ENCODE peak calls at places on chromosomes 2 and 18, in five cellular contexts. One of them, this sample, is unnamed.

GRCh38 chr2:75466708-75467311 is 93.9 kb downstream of the EVA1A start:
- DNase-seq in psoas muscle: no peak
- DNase-seq in transverse colon: peak
- DNase-seq in small intestine: peak
- DNase-seq in ovary: no peak
- DNase-seq in this sample: no peak

GRCh38 chr2:127157651-127158460 is 50.9 kb upstream of the BIN1 start:
- DNase-seq in psoas muscle: peak
- DNase-seq in small intestine: no peak
- DNase-seq in ovary: no peak
- DNase-seq in transverse colon: no peak
- DNase-seq in this sample: no peak

GRCh38 chr2:224551693-224552092 is 33.5 kb downstream of the CUL3 start:
- DNase-seq in ovary: no peak
- DNase-seq in transverse colon: no peak
- DNase-seq in small intestine: no peak
- DNase-seq in psoas muscle: no peak
- DNase-seq in this sample: no peak

GRCh38 chr18:49050462-49050861 is 99.7 kb upstream of the SMAD7 start:
- DNase-seq in ovary: no peak
- DNase-seq in small intestine: no peak
- DNase-seq in transverse colon: no peak
- DNase-seq in psoas muscle: no peak
- DNase-seq in this sample: no peak

GRCh38 chr2:885230-886071 is 65.2 kb upstream of the SNTG2 start:
- DNase-seq in small intestine: no peak
- DNase-seq in ovary: no peak
- DNase-seq in transverse colon: no peak
- DNase-seq in psoas muscle: no peak
- DNase-seq in this sample: no peak

GRCh38 chr2:187001248-187001647 is 152.3 kb upstream of the ZSWIM2 start:
- DNase-seq in small intestine: no peak
- DNase-seq in psoas muscle: no peak
- DNase-seq in ovary: no peak
- DNase-seq in transverse colon: no peak
- DNase-seq in this sample: no peak

GRCh38 chr2:197954328-197954727 is 149.9 kb downstream of the PLCL1 start:
- DNase-seq in small intestine: no peak
- DNase-seq in psoas muscle: no peak
- DNase-seq in ovary: no peak
- DNase-seq in transverse colon: no peak
- DNase-seq in this sample: no peak

GRCh38 chr2:148554459-148555247 is 89.9 kb upstream of the EPC2 start:
- DNase-seq in ovary: no peak
- DNase-seq in psoas muscle: no peak
- DNase-seq in transverse colon: no peak
- DNase-seq in small intestine: no peak
- DNase-seq in this sample: no peak

GRCh38 chr18:62723666-62724281 is 8.4 kb downstream of the PHLPP1 start:
- DNase-seq in ovary: no peak
- DNase-seq in transverse colon: no peak
- DNase-seq in psoas muscle: no peak
- DNase-seq in small intestine: no peak
- DNase-seq in this sample: no peak

GRCh38 chr2:149612122-149612521 is 24.5 kb upstream of the MMADHC start:
- DNase-seq in ovary: no peak
- DNase-seq in psoas muscle: no peak
- DNase-seq in small intestine: no peak
- DNase-seq in transverse colon: no peak
- DNase-seq in this sample: peak

GRCh38 chr2:240643093-240643810 is 18.0 kb downstream of the GPR35 start:
- DNase-seq in psoas muscle: no peak
- DNase-seq in ovary: no peak
- DNase-seq in small intestine: no peak
- DNase-seq in transverse colon: no peak
- DNase-seq in this sample: no peak

GRCh38 chr18:48723837-48724236 is 185.0 kb downstream of the CTIF start:
- DNase-seq in small intestine: no peak
- DNase-seq in transverse colon: no peak
- DNase-seq in psoas muscle: no peak
- DNase-seq in ovary: no peak
- DNase-seq in this sample: no peak

GRCh38 chr2:218252509-218253247 is 8.1 kb upstream of the GPBAR1 start:
- DNase-seq in ovary: no peak
- DNase-seq in transverse colon: no peak
- DNase-seq in small intestine: no peak
- DNase-seq in psoas muscle: no peak
- DNase-seq in this sample: no peak

GRCh38 chr2:96112501-96113366 is 3.6 kb downstream of the ADRA2B start:
- DNase-seq in psoas muscle: no peak
- DNase-seq in ovary: no peak
- DNase-seq in small intestine: no peak
- DNase-seq in transverse colon: no peak
- DNase-seq in this sample: no peak

GRCh38 chr2:82994186-82994585 is 1464.9 kb downstream of the SUCLG1 start:
- DNase-seq in small intestine: no peak
- DNase-seq in psoas muscle: no peak
- DNase-seq in ovary: no peak
- DNase-seq in transverse colon: no peak
- DNase-seq in this sample: no peak

GRCh38 chr2:43185146-43185545 is 41.3 kb downstream of the ZFP36L2 start:
- DNase-seq in psoas muscle: no peak
- DNase-seq in ovary: no peak
- DNase-seq in small intestine: no peak
- DNase-seq in transverse colon: no peak
- DNase-seq in this sample: no peak

GRCh38 chr2:62919041-62919440 is 131.6 kb upstream of the OTX1 start:
- DNase-seq in transverse colon: no peak
- DNase-seq in psoas muscle: no peak
- DNase-seq in small intestine: no peak
- DNase-seq in ovary: no peak
- DNase-seq in this sample: no peak

GRCh38 chr2:11790228-11790627 is 43.8 kb downstream of the LPIN1 start:
- DNase-seq in psoas muscle: no peak
- DNase-seq in small intestine: no peak
- DNase-seq in transverse colon: no peak
- DNase-seq in ovary: no peak
- DNase-seq in this sample: no peak

GRCh38 chr2:40886660-40887059 is 434.8 kb upstream of the SLC8A1 start:
- DNase-seq in transverse colon: no peak
- DNase-seq in small intestine: no peak
- DNase-seq in ovary: no peak
- DNase-seq in psoas muscle: no peak
- DNase-seq in this sample: no peak

GRCh38 chr2:47069628-47070154 is 85.4 kb downstream of the STPG4 start:
- DNase-seq in psoas muscle: peak
- DNase-seq in small intestine: peak
- DNase-seq in transverse colon: peak
- DNase-seq in ovary: peak
- DNase-seq in this sample: no peak

GRCh38 chr18:44909191-44909719 is 228.6 kb downstream of the SETBP1 start:
- DNase-seq in transverse colon: peak
- DNase-seq in psoas muscle: no peak
- DNase-seq in small intestine: no peak
- DNase-seq in ovary: no peak
- DNase-seq in this sample: no peak

GRCh38 chr2:130300970-130301348 is 41.7 kb upstream of the IMP4 start:
- DNase-seq in ovary: no peak
- DNase-seq in psoas muscle: no peak
- DNase-seq in transverse colon: no peak
- DNase-seq in small intestine: no peak
- DNase-seq in this sample: no peak

GRCh38 chr2:166375736-166376487 is at the start of gene SCN9A:
- DNase-seq in psoas muscle: peak
- DNase-seq in small intestine: peak
- DNase-seq in transverse colon: peak
- DNase-seq in ovary: peak
- DNase-seq in this sample: peak

GRCh38 chr2:65396348-65397026 is 35.9 kb downstream of the SPRED2 start:
- DNase-seq in ovary: no peak
- DNase-seq in transverse colon: peak
- DNase-seq in psoas muscle: no peak
- DNase-seq in small intestine: no peak
- DNase-seq in this sample: no peak

GRCh38 chr18:50647792-50648191 is 87.9 kb downstream of the MAPK4 start:
- DNase-seq in transverse colon: no peak
- DNase-seq in small intestine: no peak
- DNase-seq in psoas muscle: no peak
- DNase-seq in ovary: no peak
- DNase-seq in this sample: no peak

GRCh38 chr2:219118504-219118903 is 42.1 kb downstream of the NHEJ1 start:
- DNase-seq in transverse colon: peak
- DNase-seq in small intestine: no peak
- DNase-seq in psoas muscle: no peak
- DNase-seq in ovary: no peak
- DNase-seq in this sample: no peak

GRCh38 chr18:39945076-39945475 is 2010.0 kb upstream of the PIK3C3 start:
- DNase-seq in ovary: no peak
- DNase-seq in psoas muscle: no peak
- DNase-seq in small intestine: no peak
- DNase-seq in transverse colon: no peak
- DNase-seq in this sample: no peak

GRCh38 chr2:186984966-186985365 is 136.0 kb upstream of the ZSWIM2 start:
- DNase-seq in ovary: no peak
- DNase-seq in small intestine: no peak
- DNase-seq in psoas muscle: no peak
- DNase-seq in transverse colon: no peak
- DNase-seq in this sample: no peak

GRCh38 chr2:21118302-21118920 is 5.4 kb upstream of the TDRD15 start:
- DNase-seq in ovary: no peak
- DNase-seq in small intestine: peak
- DNase-seq in transverse colon: no peak
- DNase-seq in psoas muscle: no peak
- DNase-seq in this sample: peak

GRCh38 chr2:28469947-28470585 is 25.8 kb upstream of the PLB1 start:
- DNase-seq in transverse colon: peak
- DNase-seq in small intestine: peak
- DNase-seq in ovary: no peak
- DNase-seq in psoas muscle: no peak
- DNase-seq in this sample: no peak

GRCh38 chr2:152558174-152559091 is 158.8 kb downstream of the PRPF40A start:
- DNase-seq in ovary: no peak
- DNase-seq in psoas muscle: no peak
- DNase-seq in small intestine: no peak
- DNase-seq in transverse colon: no peak
- DNase-seq in this sample: peak

GRCh38 chr2:69505710-69506109 is 68.5 kb upstream of the NFU1 start:
- DNase-seq in ovary: no peak
- DNase-seq in transverse colon: no peak
- DNase-seq in psoas muscle: no peak
- DNase-seq in small intestine: no peak
- DNase-seq in this sample: no peak

GRCh38 chr18:76494181-76494540 is 881 bp downstream of the ZNF516 start:
- DNase-seq in ovary: peak
- DNase-seq in psoas muscle: peak
- DNase-seq in small intestine: no peak
- DNase-seq in transverse colon: peak
- DNase-seq in this sample: no peak

GRCh38 chr2:105972226-105972625 is 221.9 kb downstream of the UXS1 start:
- DNase-seq in transverse colon: no peak
- DNase-seq in psoas muscle: no peak
- DNase-seq in ovary: no peak
- DNase-seq in small intestine: no peak
- DNase-seq in this sample: no peak

GRCh38 chr18:80120932-80121331 is 11.9 kb downstream of the ADNP2 start:
- DNase-seq in psoas muscle: no peak
- DNase-seq in ovary: no peak
- DNase-seq in transverse colon: no peak
- DNase-seq in small intestine: no peak
- DNase-seq in this sample: no peak

GRCh38 chr18:62621546-62621945 is 93.8 kb upstream of the PHLPP1 start:
- DNase-seq in small intestine: no peak
- DNase-seq in transverse colon: no peak
- DNase-seq in ovary: no peak
- DNase-seq in psoas muscle: peak
- DNase-seq in this sample: no peak

GRCh38 chr2:149598014-149598395 is 10.4 kb upstream of the MMADHC start:
- DNase-seq in small intestine: no peak
- DNase-seq in psoas muscle: no peak
- DNase-seq in ovary: no peak
- DNase-seq in transverse colon: no peak
- DNase-seq in this sample: no peak

GRCh38 chr2:74887445-74887951 is 53.6 kb downstream of the HK2 start:
- DNase-seq in ovary: no peak
- DNase-seq in psoas muscle: no peak
- DNase-seq in transverse colon: no peak
- DNase-seq in small intestine: no peak
- DNase-seq in this sample: no peak

GRCh38 chr2:59874971-59875755 is 678.3 kb downstream of the BCL11A start:
- DNase-seq in small intestine: no peak
- DNase-seq in ovary: no peak
- DNase-seq in psoas muscle: no peak
- DNase-seq in transverse colon: no peak
- DNase-seq in this sample: no peak

GRCh38 chr18:76578571-76579300 is 83.7 kb upstream of the ZNF516 start:
- DNase-seq in transverse colon: no peak
- DNase-seq in small intestine: no peak
- DNase-seq in psoas muscle: no peak
- DNase-seq in ovary: no peak
- DNase-seq in this sample: no peak